ENCODE peak calls at places on chromosomes 2 and 18, in four cellular contexts. O, R, G and M are unnamed samples.
A peak's percentile ranks its signal among the peaks of the same experiment; 100 is the strongest.

GRCh38 chr18:8771930-8772329 is 66.6 kb downstream of the MTCL1 start:
- DNase-seq in O (peak; percentile 81), R (no peak), G (peak; percentile 71), M (no peak)

GRCh38 chr2:109728809-109729208 is 65.3 kb upstream of the RGPD5 start:
- DNase-seq in O (peak; percentile 9), R (no peak), G (peak; percentile 62), M (no peak)

GRCh38 chr2:210363261-210363660 is 48.3 kb upstream of the MYL1 start:
- DNase-seq in O (no peak), R (no peak), G (no peak), M (no peak)

GRCh38 chr2:158395166-158395565 is 61.4 kb downstream of the CCDC148 start:
- DNase-seq in O (no peak), R (no peak), G (no peak), M (no peak)

GRCh38 chr2:121480826-121481225 is 49.9 kb upstream of the RNU4ATAC start:
- DNase-seq in O (no peak), R (no peak), G (peak; percentile 97), M (no peak)

GRCh38 chr2:108388045-108388444 is 10.3 kb downstream of the SULT1C4 start:
- DNase-seq in O (no peak), R (no peak), G (no peak), M (no peak)

GRCh38 chr2:95274291-95275150 is at the start of gene PROM2:
- DNase-seq in O (peak; percentile 87), R (no peak), G (no peak), M (no peak)

GRCh38 chr18:55406374-55407045 is 181.5 kb downstream of the TCF4 start:
- DNase-seq in O (no peak), R (no peak), G (no peak), M (no peak)